ENCODE peak calls at places on chromosomes 2 and 18, in six cellular contexts. I is uterus, D is AG04449, Y is mucosa of descending colon, H is heart left ventricle, T is right lobe of liver. J is an unnamed sample.
A peak's percentile ranks its signal among the peaks of the same experiment; 100 is the strongest.

GRCh38 chr2:190837417-190837816 is 43.2 kb upstream of the GLS start:
- DNase-seq in I (no peak), D (no peak), Y (no peak), H (no peak), T (no peak), J (peak; percentile 39)

GRCh38 chr2:118249970-118250369 is 161.7 kb downstream of the INSIG2 start:
- DNase-seq in I (no peak), D (peak; percentile 49), Y (no peak), H (no peak), T (no peak), J (no peak)

GRCh38 chr2:127194447-127194846 is 25.7 kb downstream of the CYP27C1 start:
- DNase-seq in I (no peak), D (no peak), Y (no peak), H (no peak), T (no peak), J (no peak)

GRCh38 chr2:48965204-48965603 is 189.1 kb downstream of the FSHR start:
- DNase-seq in I (no peak), D (no peak), Y (no peak), H (no peak), T (no peak), J (no peak)

GRCh38 chr2:148298201-148298600 is 277.3 kb downstream of the MBD5 start:
- DNase-seq in I (no peak), D (no peak), Y (no peak), H (no peak), T (no peak), J (peak; percentile 4)

GRCh38 chr2:136874258-136874657 is 108.9 kb downstream of the THSD7B start:
- DNase-seq in I (no peak), D (no peak), Y (no peak), H (no peak), T (no peak), J (no peak)

GRCh38 chr18:27363918-27364317 is 178.8 kb upstream of the CHST9 start:
- DNase-seq in I (no peak), D (no peak), Y (no peak), H (no peak), T (no peak), J (no peak)

GRCh38 chr2:207516206-207516605 is 13.6 kb upstream of the CREB1 start:
- DNase-seq in I (no peak), D (no peak), Y (no peak), H (no peak), T (no peak), J (peak; percentile 39)

GRCh38 chr2:5845798-5846197 is 153.6 kb downstream of the SOX11 start:
- DNase-seq in I (no peak), D (no peak), Y (no peak), H (no peak), T (no peak), J (no peak)

GRCh38 chr2:134919360-134920210 is 963 bp downstream of the CCNT2 start:
- DNase-seq in I (no peak), D (no peak), Y (no peak), H (no peak), T (no peak), J (no peak)

GRCh38 chr2:17479875-17480274 is 38.4 kb downstream of the RAD51AP2 start:
- DNase-seq in I (no peak), D (peak; percentile 12), Y (no peak), H (no peak), T (peak; percentile 54), J (peak; percentile 44)

GRCh38 chr2:10125842-10126596 is 3.5 kb downstream of the RRM2 start:
- DNase-seq in I (no peak), D (no peak), Y (no peak), H (no peak), T (no peak), J (no peak)

GRCh38 chr2:118699816-118700215 is 147.6 kb downstream of the EN1 start:
- DNase-seq in I (no peak), D (no peak), Y (no peak), H (no peak), T (no peak), J (no peak)

GRCh38 chr2:204795156-204795555 is 249.9 kb downstream of the PARD3B start:
- DNase-seq in I (no peak), D (no peak), Y (no peak), H (no peak), T (no peak), J (peak; percentile 24)

GRCh38 chr2:97845818-97846217 is 132.4 kb downstream of the ZAP70 start:
- DNase-seq in I (no peak), D (no peak), Y (no peak), H (no peak), T (no peak), J (no peak)

GRCh38 chr2:123816203-123816602 is 208.9 kb upstream of the CNTNAP5 start:
- DNase-seq in I (no peak), D (no peak), Y (no peak), H (no peak), T (no peak), J (no peak)

GRCh38 chr2:198957183-198957582 is 500.6 kb downstream of the SATB2 start:
- DNase-seq in I (no peak), D (no peak), Y (no peak), H (no peak), T (no peak), J (no peak)

GRCh38 chr2:120914839-120915521 is 179.3 kb downstream of the GLI2 start:
- DNase-seq in I (peak; percentile 91), D (peak; percentile 80), Y (peak; percentile 73), H (peak; percentile 83), T (peak; percentile 59), J (peak; percentile 70)

GRCh38 chr18:39389800-39390379 is 1824.3 kb upstream of the CELF4 start:
- DNase-seq in I (no peak), D (no peak), Y (no peak), H (no peak), T (no peak), J (no peak)

GRCh38 chr2:16429431-16429830 is 236.2 kb downstream of the CYRIA start:
- DNase-seq in I (no peak), D (no peak), Y (no peak), H (no peak), T (no peak), J (no peak)

GRCh38 chr18:11661430-11661829 is 27.6 kb upstream of the GNAL start:
- DNase-seq in I (no peak), D (no peak), Y (no peak), H (no peak), T (no peak), J (no peak)

GRCh38 chr2:111030271-111030891 is 90.3 kb upstream of the BCL2L11 start:
- DNase-seq in I (no peak), D (no peak), Y (no peak), H (no peak), T (no peak), J (no peak)

GRCh38 chr2:200689115-200689514 is 103.3 kb downstream of the AOX1 start:
- DNase-seq in I (no peak), D (no peak), Y (no peak), H (no peak), T (no peak), J (no peak)

GRCh38 chr18:59547691-59548182 is 149.5 kb downstream of the CCBE1 start:
- DNase-seq in I (no peak), D (peak; percentile 83), Y (no peak), H (no peak), T (no peak), J (peak; percentile 73)
- H3K4me3 ChIP-seq in I (no peak overlapping the region), D (peak overlapping the region; percentile 4), Y (no peak overlapping the region), H (no peak overlapping the region), T (no peak overlapping the region), J (peak overlapping the region; percentile 10)

DNA sequence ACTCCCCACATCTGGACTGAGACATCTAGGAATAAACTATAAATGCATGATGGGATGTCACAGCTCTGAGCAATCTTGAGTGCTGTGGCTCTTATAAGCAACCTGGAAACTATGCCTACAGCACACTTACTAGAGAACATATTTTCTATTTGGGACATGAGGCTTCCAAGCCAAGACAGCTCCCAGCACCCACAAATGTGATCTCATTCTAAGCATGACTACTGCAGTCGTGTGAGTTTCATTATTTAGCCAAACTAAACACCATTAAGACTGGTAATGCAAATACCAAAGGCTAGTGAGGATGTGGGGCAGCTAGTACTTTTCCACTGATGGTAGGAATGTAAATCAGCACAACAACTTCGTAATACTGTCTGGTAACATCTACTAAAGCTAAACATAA is 72.5 kb downstream of the RTTN start:
- DNase-seq in I (no peak), D (peak; percentile 95), Y (no peak), H (no peak), T (no peak), J (peak; percentile 88)
- H3K4me3 ChIP-seq in I (no peak overlapping the region), D (no peak overlapping the region), Y (no peak overlapping the region), H (no peak overlapping the region), T (no peak overlapping the region), J (no peak overlapping the region)

DNA sequence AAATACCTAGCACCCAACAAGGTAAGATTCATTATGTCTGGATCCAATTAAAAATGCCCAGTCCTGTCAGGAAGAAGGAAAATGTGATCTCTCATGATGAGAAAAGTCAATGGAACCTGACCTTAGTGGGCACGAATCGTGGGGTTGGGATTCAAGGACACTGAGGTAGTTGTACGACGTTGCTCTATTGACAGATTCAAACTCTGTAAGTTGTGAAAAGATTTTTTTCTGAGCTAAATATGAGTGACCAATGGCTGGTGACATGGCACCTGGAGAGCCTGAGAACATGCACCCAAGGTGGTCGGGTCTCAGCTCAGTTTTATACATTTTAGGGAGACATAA is 148.2 kb downstream of the NDUFA10 start:
- DNase-seq in I (no peak), D (no peak), Y (no peak), H (no peak), T (no peak), J (no peak)
- H3K4me3 ChIP-seq in I (no peak overlapping the region), D (no peak overlapping the region), Y (no peak overlapping the region), H (no peak overlapping the region), T (no peak overlapping the region), J (no peak overlapping the region)

GRCh38 chr2:85413592-85414421 is 3.6 kb upstream of the CAPG start:
- DNase-seq in I (peak; percentile 81), D (no peak), Y (peak; percentile 80), H (no peak), T (no peak), J (no peak)

GRCh38 chr2:85411405-85411748 is 1.2 kb upstream of the CAPG start:
- DNase-seq in I (no peak), D (no peak), Y (peak; percentile 29), H (no peak), T (no peak), J (no peak)

GRCh38 chr2:85405076-85405402 is 5.1 kb downstream of the CAPG start:
- DNase-seq in I (no peak), D (no peak), Y (no peak), H (no peak), T (no peak), J (no peak)

GRCh38 chr2:85410584-85411404 is 628 bp upstream of the CAPG start:
- DNase-seq in I (no peak), D (no peak), Y (peak; percentile 35), H (no peak), T (no peak), J (no peak)

GRCh38 chr2:85409719-85410583 is at the start of gene CAPG:
- DNase-seq in I (peak; percentile 48), D (no peak), Y (peak; percentile 95), H (peak; percentile 59), T (peak; percentile 74), J (no peak)
- H3K4me3 ChIP-seq in I (no peak within 1 kb of the TSS), D (no peak within 1 kb of the TSS), Y (no peak within 1 kb of the TSS), H (no peak within 1 kb of the TSS), T (no peak within 1 kb of the TSS), J (no peak within 1 kb of the TSS)

J was measured in skeletal muscle cell.